ENCODE peak calls at places on chromosome 21, in four cellular contexts. One of them, this sample, is unnamed.

GRCh38 chr21:16002872-16003466 is 273.2 kb downstream of the USP25 start:
- DNase-seq in esophagus muscularis mucosa: no peak
- DNase-seq in BE2C: no peak
- DNase-seq in OCI-LY7: no peak
- DNase-seq in this sample: peak; percentile 1

GRCh38 chr21:25456672-25457071 is 150.6 kb downstream of the MRPL39 start:
- DNase-seq in BE2C: no peak
- DNase-seq in OCI-LY7: no peak
- DNase-seq in esophagus muscularis mucosa: no peak
- DNase-seq in this sample: no peak

GRCh38 chr21:43361127-43361492 is 65.8 kb downstream of the SIK1 start:
- DNase-seq in OCI-LY7: peak; percentile 69
- DNase-seq in BE2C: peak; percentile 64
- DNase-seq in esophagus muscularis mucosa: no peak
- DNase-seq in this sample: no peak

GRCh38 chr21:43369124-43369523 is 57.8 kb downstream of the SIK1 start:
- DNase-seq in BE2C: peak; percentile 87
- DNase-seq in esophagus muscularis mucosa: no peak
- DNase-seq in OCI-LY7: no peak
- DNase-seq in this sample: no peak

GRCh38 chr21:15222711-15223110 is 157.9 kb upstream of the NRIP1 start:
- DNase-seq in BE2C: no peak
- DNase-seq in esophagus muscularis mucosa: no peak
- DNase-seq in OCI-LY7: no peak
- DNase-seq in this sample: no peak

GRCh38 chr21:44539031-44539430 is 964 bp downstream of the KRTAP10-1 start:
- DNase-seq in esophagus muscularis mucosa: peak; percentile 75
- DNase-seq in BE2C: no peak
- DNase-seq in OCI-LY7: no peak
- DNase-seq in this sample: no peak

GRCh38 chr21:27104749-27105439 is 138.0 kb upstream of the ADAMTS5 start:
- DNase-seq in OCI-LY7: no peak
- DNase-seq in BE2C: no peak
- DNase-seq in esophagus muscularis mucosa: no peak
- DNase-seq in this sample: no peak

GRCh38 chr21:29376556-29376955 is 77.8 kb downstream of the BACH1 start:
- DNase-seq in esophagus muscularis mucosa: no peak
- DNase-seq in BE2C: peak; percentile 63
- DNase-seq in OCI-LY7: peak; percentile 69
- DNase-seq in this sample: no peak

GRCh38 chr21:33634254-33634653 is 7.3 kb downstream of the CRYZL1 start:
- DNase-seq in esophagus muscularis mucosa: no peak
- DNase-seq in BE2C: no peak
- DNase-seq in OCI-LY7: no peak
- DNase-seq in this sample: no peak

GRCh38 chr21:34008618-34009017 is 64.8 kb upstream of the MRPS6 start:
- DNase-seq in OCI-LY7: no peak
- DNase-seq in esophagus muscularis mucosa: no peak
- DNase-seq in BE2C: no peak
- DNase-seq in this sample: no peak

GRCh38 chr21:19463966-19464365 is 1060.4 kb upstream of the TMPRSS15 start:
- DNase-seq in BE2C: no peak
- DNase-seq in esophagus muscularis mucosa: no peak
- DNase-seq in OCI-LY7: no peak
- DNase-seq in this sample: no peak

GRCh38 chr21:34080693-34081092 is 7.3 kb downstream of the MRPS6 start:
- DNase-seq in OCI-LY7: no peak
- DNase-seq in BE2C: no peak
- DNase-seq in esophagus muscularis mucosa: no peak
- DNase-seq in this sample: no peak

GRCh38 chr21:40099809-40100208 is 232.6 kb downstream of the PCP4 start:
- DNase-seq in BE2C: no peak
- DNase-seq in esophagus muscularis mucosa: no peak
- DNase-seq in OCI-LY7: no peak
- DNase-seq in this sample: no peak

GRCh38 chr21:32329776-32330175 is 31.1 kb downstream of the MRAP start:
- DNase-seq in OCI-LY7: no peak
- DNase-seq in BE2C: no peak
- DNase-seq in esophagus muscularis mucosa: no peak
- DNase-seq in this sample: no peak

GRCh38 chr21:43924421-43925095 is 59.5 kb downstream of the AGPAT3 start:
- DNase-seq in OCI-LY7: no peak
- DNase-seq in BE2C: no peak
- DNase-seq in esophagus muscularis mucosa: no peak
- DNase-seq in this sample: no peak

GRCh38 chr21:28333455-28334108 is 659.1 kb downstream of the LTN1 start:
- DNase-seq in esophagus muscularis mucosa: no peak
- DNase-seq in BE2C: no peak
- DNase-seq in OCI-LY7: no peak
- DNase-seq in this sample: no peak

GRCh38 chr21:16117851-16118592 is 388.2 kb downstream of the USP25 start:
- DNase-seq in esophagus muscularis mucosa: no peak
- DNase-seq in BE2C: no peak
- DNase-seq in OCI-LY7: no peak
- DNase-seq in this sample: peak; percentile 2

GRCh38 chr21:39071623-39072214 is 111.5 kb downstream of the PSMG1 start:
- DNase-seq in OCI-LY7: no peak
- DNase-seq in esophagus muscularis mucosa: no peak
- DNase-seq in BE2C: no peak
- DNase-seq in this sample: no peak

GRCh38 chr21:37871121-37871862 is 45.0 kb downstream of the KCNJ6 start:
- DNase-seq in esophagus muscularis mucosa: no peak
- DNase-seq in BE2C: no peak
- DNase-seq in OCI-LY7: no peak
- DNase-seq in this sample: peak; percentile 32

GRCh38 chr21:42980959-42981523 is 6.7 kb downstream of the PKNOX1 start:
- DNase-seq in BE2C: no peak
- DNase-seq in esophagus muscularis mucosa: no peak
- DNase-seq in OCI-LY7: no peak
- DNase-seq in this sample: no peak

GRCh38 chr21:33937146-33937545 is 21.5 kb upstream of the ATP5PO start:
- DNase-seq in OCI-LY7: no peak
- DNase-seq in esophagus muscularis mucosa: no peak
- DNase-seq in BE2C: no peak
- DNase-seq in this sample: no peak

GRCh38 chr21:31198575-31198974 is 145.5 kb downstream of the TIAM1 start:
- DNase-seq in BE2C: no peak
- DNase-seq in esophagus muscularis mucosa: no peak
- DNase-seq in OCI-LY7: peak; percentile 69
- DNase-seq in this sample: peak; percentile 49

GRCh38 chr21:33078907-33079582 is 9.1 kb downstream of the OLIG1 start:
- DNase-seq in esophagus muscularis mucosa: no peak
- DNase-seq in OCI-LY7: no peak
- DNase-seq in BE2C: no peak
- DNase-seq in this sample: peak; percentile 54

GRCh38 chr21:31358148-31358547 is 14.1 kb upstream of the TIAM1 start:
- DNase-seq in OCI-LY7: no peak
- DNase-seq in esophagus muscularis mucosa: no peak
- DNase-seq in BE2C: no peak
- DNase-seq in this sample: no peak

GRCh38 chr21:34606621-34607020 is 8.3 kb downstream of the RCAN1 start:
- DNase-seq in esophagus muscularis mucosa: no peak
- DNase-seq in OCI-LY7: no peak
- DNase-seq in BE2C: no peak
- DNase-seq in this sample: no peak

GRCh38 chr21:35149698-35150097 is 100.6 kb upstream of the RUNX1 start:
- DNase-seq in esophagus muscularis mucosa: no peak
- DNase-seq in OCI-LY7: no peak
- DNase-seq in BE2C: no peak
- DNase-seq in this sample: peak; percentile 47

GRCh38 chr21:44395260-44395659 is 41.8 kb downstream of the TRPM2 start:
- DNase-seq in BE2C: no peak
- DNase-seq in esophagus muscularis mucosa: no peak
- DNase-seq in OCI-LY7: no peak
- DNase-seq in this sample: no peak

DNA sequence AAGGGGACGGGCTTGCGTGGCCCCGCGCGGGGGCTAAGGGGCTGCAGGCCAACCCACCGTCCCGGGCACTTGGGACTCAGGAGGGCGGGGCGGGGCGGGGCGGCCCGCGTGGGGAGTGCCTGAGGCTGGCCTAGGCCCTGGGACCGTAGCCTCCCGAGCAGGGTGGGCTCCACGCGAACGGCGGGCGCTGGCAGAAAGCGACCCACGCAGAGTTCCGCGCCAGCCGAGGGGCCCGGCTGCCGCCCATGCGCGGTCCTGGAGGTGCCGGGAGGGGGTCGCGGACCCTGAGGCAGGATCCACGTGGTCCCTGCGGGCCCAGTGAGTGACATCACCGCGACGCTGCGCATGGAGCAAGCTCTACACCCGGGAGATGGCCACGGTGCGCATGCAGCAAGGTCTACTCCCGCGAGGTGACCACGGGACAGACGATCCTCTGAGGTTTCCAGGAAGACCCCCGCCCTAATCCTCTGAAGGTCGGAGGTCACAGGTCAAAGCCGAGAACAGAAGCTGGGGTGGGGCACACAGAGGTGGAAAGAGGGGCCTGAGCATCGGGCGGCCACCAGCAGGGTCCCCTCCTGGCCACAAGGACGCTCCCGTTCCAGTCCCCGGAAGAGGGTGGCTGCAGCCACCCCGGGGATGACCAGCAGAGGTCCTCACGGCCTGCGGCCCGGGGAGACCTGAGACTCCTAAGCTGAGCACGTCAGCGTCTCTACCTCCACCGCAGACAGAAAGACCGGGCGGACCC is 13.5 kb upstream of the SLC19A1 start:
- DNase-seq in esophagus muscularis mucosa: no peak
- DNase-seq in BE2C: peak; percentile 88
- DNase-seq in OCI-LY7: peak; percentile 69
- DNase-seq in this sample: peak; percentile 78
- TF ChIP-seq CTCF in esophagus muscularis mucosa: peak; percentile 72
- TF ChIP-seq CTCF in BE2C: peak; percentile 78
- TF ChIP-seq CTCF in OCI-LY7: peak; percentile 74
- TF ChIP-seq CTCF in this sample: peak; percentile 76

GRCh38 chr21:18251065-18251464 is 6.4 kb downstream of the CHODL start:
- DNase-seq in esophagus muscularis mucosa: no peak
- DNase-seq in BE2C: no peak
- DNase-seq in OCI-LY7: no peak
- DNase-seq in this sample: no peak

GRCh38 chr21:18253252-18253651 is 8.6 kb downstream of the CHODL start:
- DNase-seq in BE2C: no peak
- DNase-seq in OCI-LY7: no peak
- DNase-seq in esophagus muscularis mucosa: no peak
- DNase-seq in this sample: no peak

GRCh38 chr21:18252686-18253085 is 8.1 kb downstream of the CHODL start:
- DNase-seq in BE2C: peak; percentile 59
- DNase-seq in esophagus muscularis mucosa: no peak
- DNase-seq in OCI-LY7: no peak
- DNase-seq in this sample: no peak

GRCh38 chr21:18248171-18248570 is 3.5 kb downstream of the CHODL start:
- DNase-seq in OCI-LY7: no peak
- DNase-seq in esophagus muscularis mucosa: no peak
- DNase-seq in BE2C: no peak
- DNase-seq in this sample: no peak

DNA sequence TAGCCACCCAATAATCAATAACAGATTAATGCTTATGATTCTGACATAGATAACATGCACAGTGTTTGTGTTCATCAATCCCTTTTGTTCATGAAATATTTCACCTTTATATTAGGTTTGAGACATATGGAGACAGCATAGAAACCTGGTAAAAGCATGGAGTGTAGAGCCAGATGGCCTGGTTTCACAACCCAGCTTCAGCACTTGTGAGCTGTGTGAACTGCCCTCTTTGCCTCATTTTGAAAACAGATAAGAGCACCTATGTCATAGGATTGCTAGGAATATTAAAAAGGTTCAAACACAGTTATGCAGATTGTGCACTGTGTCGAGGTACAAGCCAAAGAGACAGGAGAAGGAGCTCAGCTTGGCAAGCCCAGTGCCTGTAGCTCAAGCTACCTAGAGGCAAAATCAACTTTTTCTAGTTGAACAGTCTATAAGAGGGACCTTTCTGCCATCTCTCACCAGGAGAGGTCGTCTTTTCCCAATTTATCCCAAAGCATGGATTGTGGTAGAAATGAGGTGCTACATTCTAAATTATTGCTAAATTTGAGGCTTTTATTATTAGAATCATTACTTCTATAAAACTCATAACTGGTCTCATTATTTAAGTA is 5.0 kb downstream of the CHODL start:
- DNase-seq in BE2C: peak; percentile 16
- DNase-seq in OCI-LY7: no peak
- DNase-seq in esophagus muscularis mucosa: no peak
- DNase-seq in this sample: no peak
- TF ChIP-seq CTCF in BE2C: peak; percentile 66
- TF ChIP-seq CTCF in OCI-LY7: peak; percentile 46
- TF ChIP-seq CTCF in esophagus muscularis mucosa: no peak
- TF ChIP-seq CTCF in this sample: no peak

GRCh38 chr21:41958886-41959563 is 5.2 kb upstream of the C2CD2 start:
- DNase-seq in esophagus muscularis mucosa: no peak
- DNase-seq in BE2C: no peak
- DNase-seq in OCI-LY7: no peak
- DNase-seq in this sample: peak; percentile 85

GRCh38 chr21:41956926-41957729 is 3.3 kb upstream of the C2CD2 start:
- DNase-seq in esophagus muscularis mucosa: no peak
- DNase-seq in OCI-LY7: no peak
- DNase-seq in BE2C: no peak
- DNase-seq in this sample: peak; percentile 57

GRCh38 chr21:41960386-41960785 is 6.6 kb upstream of the C2CD2 start:
- DNase-seq in esophagus muscularis mucosa: no peak
- DNase-seq in OCI-LY7: no peak
- DNase-seq in BE2C: no peak
- DNase-seq in this sample: no peak

GRCh38 chr21:41955516-41955915 is 1.7 kb upstream of the C2CD2 start:
- DNase-seq in BE2C: no peak
- DNase-seq in esophagus muscularis mucosa: no peak
- DNase-seq in OCI-LY7: no peak
- DNase-seq in this sample: no peak

GRCh38 chr21:41957991-41958766 is 4.4 kb upstream of the C2CD2 start:
- DNase-seq in OCI-LY7: no peak
- DNase-seq in BE2C: peak; percentile 73
- DNase-seq in esophagus muscularis mucosa: no peak
- DNase-seq in this sample: peak; percentile 88
- TF ChIP-seq CTCF in OCI-LY7: no peak
- TF ChIP-seq CTCF in BE2C: peak; percentile 28
- TF ChIP-seq CTCF in esophagus muscularis mucosa: no peak
- TF ChIP-seq CTCF in this sample: peak; percentile 28

DNA sequence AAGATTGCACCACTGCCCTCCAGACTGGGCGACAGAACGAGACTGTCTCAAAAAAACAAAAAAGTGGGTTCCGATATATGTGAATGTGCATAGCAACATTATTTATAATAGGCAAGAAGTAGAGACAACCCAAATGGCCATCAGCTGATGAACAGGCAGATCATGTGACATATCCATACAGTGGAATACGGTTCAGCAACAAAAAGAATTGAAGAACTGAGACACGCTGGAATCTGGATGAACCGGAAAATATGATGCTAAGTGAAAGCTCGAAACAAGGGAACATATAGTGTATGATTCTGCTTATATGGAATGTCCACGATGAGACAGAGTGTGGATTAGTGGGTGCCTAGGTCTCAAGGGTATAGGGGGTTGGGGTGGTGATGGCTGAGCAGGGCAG is 28.5 kb upstream of the MORC3 start:
- DNase-seq in BE2C: no peak
- DNase-seq in OCI-LY7: no peak
- DNase-seq in esophagus muscularis mucosa: no peak
- DNase-seq in this sample: no peak
- TF ChIP-seq CTCF in BE2C: no peak
- TF ChIP-seq CTCF in OCI-LY7: no peak
- TF ChIP-seq CTCF in esophagus muscularis mucosa: no peak
- TF ChIP-seq CTCF in this sample: no peak